ENCODE peak calls at places on chromosomes 6 and 20, in four cellular contexts. K is RWPE1; V is CD4-positive, alpha-beta T cell; S is neural crest cell. N is an unnamed sample.

GRCh38 chr6:155485756-155486155 is 30.1 kb upstream of the NOX3 start:
- DNase-seq in V (no peak), K (no peak), S (no peak), N (no peak)

GRCh38 chr6:43292763-43293318 is 5.2 kb upstream of the SLC22A7 start:
- DNase-seq in K (no peak), S (no peak), V (no peak), N (no peak)

GRCh38 chr6:15400572-15401004 is 154.7 kb downstream of the JARID2 start:
- DNase-seq in S (peak), V (peak), K (no peak), N (peak)

GRCh38 chr20:32336918-32337347 is 21.2 kb upstream of the ASXL1 start:
- DNase-seq in S (no peak), K (peak), V (no peak), N (peak)

GRCh38 chr6:88492824-88493223 is 326.7 kb upstream of the CNR1 start:
- DNase-seq in K (peak), S (no peak), V (no peak), N (no peak)

GRCh38 chr6:63899550-63899949 is 263.9 kb downstream of the PHF3 start:
- DNase-seq in S (no peak), K (peak), V (no peak), N (no peak)

GRCh38 chr6:142301421-142302391 is at the start of gene ADGRG6:
- DNase-seq in K (peak), V (peak), S (peak), N (no peak)

GRCh38 chr6:129460151-129460550 is 249.8 kb downstream of the ARHGAP18 start:
- DNase-seq in K (no peak), S (no peak), V (no peak), N (no peak)

GRCh38 chr6:154488802-154489437 is 21.6 kb downstream of the CNKSR3 start:
- DNase-seq in V (no peak), S (no peak), K (no peak), N (no peak)

GRCh38 chr6:169867751-169868191 is 116.3 kb downstream of the ERMARD start:
- DNase-seq in S (no peak), K (no peak), V (no peak), N (no peak)

GRCh38 chr20:37800618-37801017 is 102.3 kb upstream of the VSTM2L start:
- DNase-seq in K (no peak), V (no peak), S (no peak), N (no peak)

GRCh38 chr6:119526609-119527605 is 177.3 kb upstream of the MAN1A1 start:
- DNase-seq in K (no peak), S (no peak), V (no peak), N (no peak)

GRCh38 chr20:8248051-8248450 is 116.0 kb downstream of the PLCB1 start:
- DNase-seq in V (no peak), K (no peak), S (no peak), N (no peak)

GRCh38 chr6:118678866-118679265 is 27.5 kb upstream of the CEP85L start:
- DNase-seq in S (no peak), K (no peak), V (no peak), N (no peak)

GRCh38 chr20:6704132-6704861 is 63.2 kb upstream of the BMP2 start:
- DNase-seq in K (no peak), V (no peak), S (no peak), N (no peak)

GRCh38 chr6:140744648-140745320 is 1370.3 kb upstream of the CITED2 start:
- DNase-seq in V (no peak), K (peak), S (no peak), N (no peak)

GRCh38 chr20:41005361-41005729 is 23.3 kb upstream of the TOP1 start:
- DNase-seq in S (no peak), V (no peak), K (peak), N (no peak)

GRCh38 chr6:80544500-80545055 is 438.1 kb downstream of the BCKDHB start:
- DNase-seq in V (no peak), K (no peak), S (no peak), N (no peak)

GRCh38 chr6:30520480-30520992 is 31.2 kb downstream of the HLA-E start:
- DNase-seq in V (no peak), K (no peak), S (no peak), N (no peak)

GRCh38 chr20:44526129-44526528 is 4.3 kb upstream of the SERINC3 start:
- DNase-seq in K (peak), S (no peak), V (no peak), N (no peak)

GRCh38 chr6:106591111-106591825 is 38.0 kb downstream of the RTN4IP1 start:
- DNase-seq in K (no peak), V (no peak), S (no peak), N (no peak)

GRCh38 chr6:583116-583515 is 73.8 kb downstream of the HUS1B start:
- DNase-seq in S (no peak), V (no peak), K (peak), N (no peak)

GRCh38 chr6:117920493-117920845 is 13.4 kb downstream of the SLC35F1 start:
- DNase-seq in V (no peak), S (no peak), K (no peak), N (no peak)

GRCh38 chr20:46202758-46203509 is 84.8 kb downstream of the CD40 start:
- DNase-seq in K (no peak), V (no peak), S (no peak), N (no peak)

N was measured in NCI-H2227 treated with DMSO at 0.1 percent for 48 hours.